ENCODE peak calls at places on chromosomes 11 and 22, in seven cellular contexts. Z is GM23248; D is H9; L is tibial nerve; W is Peyer's patch; E is effector memory CD4-positive, alpha-beta T cell; C is cardiac muscle cell. R is an unnamed sample.

GRCh38 chr11:12285811-12286222 is 91.6 kb upstream of the PARVA start:
- DNase-seq in Z (no peak), D (no peak), L (no peak), W (no peak), E (no peak), C (no peak), R (no peak)

GRCh38 chr11:47524200-47524874 is 28.6 kb downstream of the CELF1 start:
- DNase-seq in Z (peak; percentile 25), D (peak; percentile 24), L (no peak), W (no peak), E (no peak), C (peak; percentile 82), R (no peak)

GRCh38 chr11:35617687-35618496 is at the start of gene FJX1:
- DNase-seq in Z (peak; percentile 95), D (peak; percentile 84), L (no peak), W (no peak), E (no peak), C (peak; percentile 75), R (peak; percentile 57)

GRCh38 chr11:10683429-10683828 is 10.1 kb downstream of the IRAG1 start:
- DNase-seq in Z (no peak), D (no peak), L (no peak), W (no peak), E (no peak), C (no peak), R (no peak)

GRCh38 chr11:85627332-85627997 is at the start of gene DLG2:
- DNase-seq in Z (peak; percentile 79), D (no peak), L (no peak), W (peak; percentile 23), E (no peak), C (peak; percentile 46), R (no peak)

GRCh38 chr11:33802414-33802950 is 28.2 kb upstream of the FBXO3 start:
- DNase-seq in Z (peak; percentile 93), D (peak; percentile 90), L (no peak), W (no peak), E (no peak), C (peak; percentile 83), R (no peak)

GRCh38 chr11:74417379-74417804 is 19.2 kb upstream of the PGM2L1 start:
- DNase-seq in Z (no peak), D (no peak), L (no peak), W (no peak), E (no peak), C (no peak), R (no peak)

GRCh38 chr11:68009391-68010000 is 631 bp upstream of the ALDH3B1 start:
- DNase-seq in Z (peak; percentile 56), D (no peak), L (no peak), W (peak; percentile 57), E (no peak), C (no peak), R (no peak)

GRCh38 chr11:72725731-72726042 is 26.5 kb downstream of the ARAP1 start:
- DNase-seq in Z (no peak), D (no peak), L (no peak), W (no peak), E (no peak), C (no peak), R (no peak)

GRCh38 chr22:45891471-45891995 is 85.4 kb downstream of the WNT7B start:
- DNase-seq in Z (no peak), D (no peak), L (no peak), W (no peak), E (no peak), C (no peak), R (no peak)

GRCh38 chr22:50282361-50283144 is 12.4 kb upstream of the MAPK11 start:
- DNase-seq in Z (peak; percentile 74), D (no peak), L (no peak), W (no peak), E (no peak), C (no peak), R (no peak)

GRCh38 chr11:82174610-82175009 is 559.1 kb downstream of the FAM181B start:
- DNase-seq in Z (peak; percentile 6), D (no peak), L (no peak), W (no peak), E (no peak), C (no peak), R (no peak)

GRCh38 chr11:19756675-19757475 is 44.2 kb downstream of the NAV2 start:
- DNase-seq in Z (peak; percentile 86), D (no peak), L (no peak), W (no peak), E (no peak), C (no peak), R (no peak)

GRCh38 chr11:2271077-2271326 is 614 bp upstream of the ASCL2 start:
- DNase-seq in Z (no peak), D (no peak), L (no peak), W (peak; percentile 14), E (peak; percentile 44), C (no peak), R (peak; percentile 59)

GRCh38 chr11:38060930-38061329 is 1462.9 kb upstream of the RAG2 start:
- DNase-seq in Z (no peak), D (no peak), L (no peak), W (no peak), E (no peak), C (no peak), R (no peak)

GRCh38 chr22:20205964-20206708 is 55.3 kb upstream of the CCDC188 start:
- DNase-seq in Z (peak; percentile 82), D (peak; percentile 69), L (no peak), W (peak; percentile 73), E (peak; percentile 14), C (peak; percentile 49), R (peak; percentile 79)

GRCh38 chr11:124536520-124536919 is 6.9 kb downstream of the OR8B12 start:
- DNase-seq in Z (peak; percentile 38), D (peak; percentile 93), L (no peak), W (no peak), E (no peak), C (peak; percentile 37), R (no peak)

GRCh38 chr11:83713701-83714100 is 427.5 kb upstream of the CCDC90B start:
- DNase-seq in Z (peak; percentile 81), D (no peak), L (no peak), W (no peak), E (no peak), C (no peak), R (peak; percentile 31)

GRCh38 chr22:47231759-47232158 is 469.3 kb downstream of the TBC1D22A start:
- DNase-seq in Z (no peak), D (no peak), L (no peak), W (no peak), E (no peak), C (no peak), R (no peak)
- H3K9me3 ChIP-seq in Z (no peaks in the 10 kb centered on the region), D (peaks cover 74% of the 10 kb centered on the region), L (peaks cover 21% of the 10 kb centered on the region), W (no peaks in the 10 kb centered on the region), E (no peaks in the 10 kb centered on the region), C (peaks cover 4% of the 10 kb centered on the region), R (no peaks in the 10 kb centered on the region)

GRCh38 chr11:3989891-3990290 is 104.7 kb upstream of the RRM1 start:
- DNase-seq in Z (no peak), D (no peak), L (no peak), W (no peak), E (no peak), C (no peak), R (no peak)

GRCh38 chr11:3992964-3993363 is 101.6 kb upstream of the RRM1 start:
- DNase-seq in Z (no peak), D (no peak), L (no peak), W (no peak), E (no peak), C (no peak), R (no peak)

GRCh38 chr11:3989251-3989650 is 105.3 kb upstream of the RRM1 start:
- DNase-seq in Z (peak; percentile 65), D (peak; percentile 53), L (no peak), W (no peak), E (no peak), C (peak; percentile 8), R (peak; percentile 38)

GRCh38 chr11:3994030-3994640 is 100.5 kb upstream of the RRM1 start:
- DNase-seq in Z (peak; percentile 51), D (no peak), L (no peak), W (no peak), E (no peak), C (no peak), R (no peak)

DNA sequence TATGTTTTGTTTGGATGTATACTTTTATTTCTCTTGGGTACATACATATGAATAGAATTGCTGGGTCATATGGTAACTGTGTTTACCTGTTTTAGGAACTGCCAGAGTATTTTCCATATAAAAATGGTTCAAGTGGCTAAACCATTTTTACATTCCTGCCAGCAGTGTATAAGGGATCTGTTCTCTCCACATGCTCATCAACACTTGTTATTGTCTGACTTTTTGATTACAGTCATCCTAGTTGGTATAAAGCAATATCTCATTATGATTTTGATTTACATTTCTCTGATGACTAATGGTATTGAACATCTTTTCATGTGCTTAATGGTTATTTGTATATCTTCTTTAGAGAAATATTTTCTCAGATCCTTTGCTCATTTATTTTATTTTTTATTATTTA is 104.2 kb upstream of the RRM1 start:
- DNase-seq in Z (no peak), D (no peak), L (no peak), W (no peak), E (no peak), C (no peak), R (no peak)
- H3K9me3 ChIP-seq in Z (no peaks in the 10 kb centered on the region), D (no peaks in the 10 kb centered on the region), L (peaks cover 28% of the 10 kb centered on the region), W (no peaks in the 10 kb centered on the region), E (no peaks in the 10 kb centered on the region), C (no peaks in the 10 kb centered on the region), R (no peaks in the 10 kb centered on the region)

DNA sequence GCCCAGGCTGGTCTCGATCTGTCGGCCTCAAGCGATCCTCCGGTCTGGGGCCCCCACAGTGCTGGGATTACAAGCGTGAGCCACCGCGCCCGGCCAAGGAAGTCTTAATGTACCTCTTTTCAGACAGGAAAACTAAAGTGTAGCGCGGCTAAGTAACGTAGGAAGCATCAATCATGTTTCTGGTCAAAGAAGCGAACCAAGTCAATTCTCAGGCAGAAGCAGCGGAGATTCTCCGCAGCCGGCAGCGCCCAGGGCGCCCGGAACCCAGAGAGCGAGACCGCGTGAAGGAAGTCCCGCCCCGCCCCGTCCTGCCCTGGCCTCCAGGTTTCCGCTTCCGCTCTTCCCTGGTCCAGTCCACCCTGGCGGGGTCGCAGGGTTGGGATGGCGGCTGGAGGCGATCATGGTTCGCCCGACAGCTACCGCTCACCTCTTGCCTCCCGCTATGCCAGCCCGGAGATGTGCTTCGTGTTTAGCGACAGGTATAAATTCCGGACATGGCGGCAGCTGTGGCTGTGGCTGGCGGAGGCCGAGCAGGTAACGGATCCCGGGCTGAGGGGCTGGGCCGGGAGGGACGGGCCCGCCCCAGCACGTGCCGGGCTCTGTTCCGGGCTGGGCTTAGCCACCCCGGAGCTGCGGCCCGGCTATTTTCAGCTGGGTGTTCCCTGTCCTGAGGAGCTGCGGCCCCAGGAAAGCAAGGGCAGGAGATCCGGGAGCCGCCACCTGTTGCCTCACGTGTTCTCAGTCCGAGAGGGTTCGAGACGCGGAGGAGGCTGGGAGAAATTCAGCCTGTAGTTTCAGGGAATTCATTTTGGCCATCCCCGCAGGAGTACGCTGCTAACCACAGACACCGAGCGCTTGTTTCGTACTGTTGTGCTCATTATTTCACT is at the start of gene ADSL:
- DNase-seq in Z (peak; percentile 96), D (peak; percentile 89), L (peak; percentile 77), W (peak; percentile 89), E (peak; percentile 61), C (peak; percentile 95), R (peak; percentile 91)
- H3K9me3 ChIP-seq in Z (no peaks in the 10 kb centered on the region), D (no peaks in the 10 kb centered on the region), L (no peaks in the 10 kb centered on the region), W (no peaks in the 10 kb centered on the region), E (no peaks in the 10 kb centered on the region), C (no peaks in the 10 kb centered on the region), R (no peaks in the 10 kb centered on the region)

GRCh38 chr22:48477031-48477721 is 1350.5 kb downstream of the BRD1 start:
- DNase-seq in Z (no peak), D (peak; percentile 17), L (peak; percentile 29), W (no peak), E (no peak), C (no peak), R (peak; percentile 75)
- H3K9me3 ChIP-seq in Z (no peaks in the 10 kb centered on the region), D (no peaks in the 10 kb centered on the region), L (no peaks in the 10 kb centered on the region), W (no peaks in the 10 kb centered on the region), E (no peaks in the 10 kb centered on the region), C (no peaks in the 10 kb centered on the region), R (no peaks in the 10 kb centered on the region)

GRCh38 chr22:27754247-27754887 is 47.2 kb downstream of the MN1 start:
- DNase-seq in Z (peak; percentile 65), D (no peak), L (no peak), W (no peak), E (no peak), C (no peak), R (no peak)
- H3K9me3 ChIP-seq in Z (no peaks in the 10 kb centered on the region), D (no peaks in the 10 kb centered on the region), L (no peaks in the 10 kb centered on the region), W (no peaks in the 10 kb centered on the region), E (no peaks in the 10 kb centered on the region), C (no peaks in the 10 kb centered on the region), R (no peaks in the 10 kb centered on the region)